ENCODE peak calls at places on chromosomes 11 and 22, in ten cellular contexts. C is right lobe of liver, K is neural progenitor cell, Y is nephron progenitor cell, V is AG04450, G is fibroblast of pulmonary artery, Q is body of pancreas, D is uterus, M is D721Med, F is fibroblast of mammary gland. O is an unnamed sample.

GRCh38 chr11:115576606-115577005 is 72.4 kb upstream of the CADM1 start:
- DNase-seq in Y (no peak), G (no peak), Q (no peak), F (no peak), C (no peak), K (no peak), V (no peak), D (no peak), M (no peak), O (no peak)

GRCh38 chr11:114058026-114058706 is 1.3 kb upstream of the ZBTB16 start:
- DNase-seq in F (peak), G (peak), D (no peak), Y (peak), K (peak), V (no peak), C (peak), M (no peak), Q (peak), O (no peak)

GRCh38 chr11:131671764-131672163 is 301.3 kb downstream of the NTM start:
- DNase-seq in Y (peak), D (no peak), G (no peak), K (peak), Q (no peak), M (no peak), F (no peak), V (no peak), C (no peak), O (peak)

GRCh38 chr11:70928854-70929598 is 323.4 kb downstream of the SHANK2 start:
- DNase-seq in G (no peak), V (no peak), K (no peak), Q (no peak), C (peak), F (no peak), D (no peak), Y (no peak), M (no peak), O (no peak)

GRCh38 chr22:37842015-37842793 is 1.9 kb downstream of the ANKRD54 start:
- DNase-seq in C (no peak), Y (no peak), G (no peak), F (no peak), M (no peak), D (no peak), Q (peak), K (no peak), V (no peak), O (no peak)

GRCh38 chr11:113540416-113541330 is 65.5 kb upstream of the DRD2 start:
- DNase-seq in Y (no peak), C (no peak), F (no peak), G (no peak), M (no peak), V (no peak), K (peak), D (no peak), Q (no peak), O (no peak)

GRCh38 chr22:47098554-47098953 is 336.1 kb downstream of the TBC1D22A start:
- DNase-seq in V (no peak), G (no peak), Q (no peak), F (no peak), Y (no peak), C (no peak), M (no peak), K (no peak), D (no peak), O (no peak)

GRCh38 chr11:100969008-100969407 is 160.6 kb downstream of the PGR start:
- DNase-seq in Y (no peak), K (no peak), G (no peak), V (no peak), M (no peak), D (no peak), C (no peak), Q (no peak), F (no peak), O (no peak)

GRCh38 chr22:48254311-48254873 is 1491.9 kb downstream of the TBC1D22A start:
- DNase-seq in G (no peak), V (no peak), F (no peak), Y (no peak), D (no peak), M (no peak), K (no peak), Q (no peak), C (no peak), O (no peak)

GRCh38 chr11:90493379-90493778 is 270.5 kb upstream of the CHORDC1 start:
- DNase-seq in D (no peak), Q (no peak), G (no peak), C (no peak), M (no peak), Y (no peak), F (no peak), V (no peak), K (no peak), O (no peak)

GRCh38 chr11:128506999-128507591 is 80.3 kb downstream of the ETS1 start:
- DNase-seq in M (no peak), D (peak), F (peak), Q (peak), Y (peak), C (peak), V (peak), G (peak), K (no peak), O (no peak)

GRCh38 chr22:24707477-24707816 is 67.1 kb downstream of the PIWIL3 start:
- DNase-seq in V (no peak), C (no peak), M (no peak), K (peak), Y (no peak), Q (no peak), D (no peak), G (no peak), F (no peak), O (no peak)
- TF ChIP-seq CTCF in V (no peak), C (no peak), M (no peak), K (peak), Y (no peak), Q (no peak), D (no peak), G (no peak), F (no peak), O (no peak)

GRCh38 chr11:18722293-18722637 is 3.7 kb downstream of the IGSF22 start:
- DNase-seq in C (no peak), F (no peak), K (no peak), Y (no peak), M (no peak), D (no peak), G (no peak), Q (no peak), V (no peak), O (no peak)
- TF ChIP-seq CTCF in C (peak), F (no peak), K (no peak), Y (peak), M (no peak), D (no peak), G (no peak), Q (no peak), V (no peak), O (no peak)

GRCh38 chr11:8768625-8769333 is 86.2 kb downstream of the RPL27A start:
- DNase-seq in F (peak), G (peak), D (no peak), C (no peak), M (no peak), V (no peak), Y (no peak), Q (peak), K (no peak), O (no peak)
- TF ChIP-seq CTCF in F (peak), G (peak), D (peak), C (peak), M (no peak), V (peak), Y (no peak), Q (peak), K (no peak), O (no peak)

GRCh38 chr11:65354265-65355012 is at the start of gene TIGD3:
- DNase-seq in K (peak), C (peak), G (peak), F (peak), V (peak), Y (peak), M (peak), Q (peak), D (peak), O (peak)
- TF ChIP-seq CTCF in K (no peak), C (no peak), G (no peak), F (no peak), V (no peak), Y (no peak), M (no peak), Q (no peak), D (no peak), O (no peak)

GRCh38 chr11:32312865-32313403 is 122.4 kb downstream of the WT1 start:
- DNase-seq in F (peak), G (peak), Y (no peak), K (peak), V (no peak), C (no peak), D (peak), M (no peak), Q (peak), O (peak)
- TF ChIP-seq CTCF in F (peak), G (peak), Y (peak), K (peak), V (peak), C (peak), D (peak), M (peak), Q (peak), O (peak)

GRCh38 chr11:78420255-78420764 is 2.7 kb upstream of the GAB2 start:
- DNase-seq in C (no peak), Y (peak), D (peak), V (peak), K (peak), G (peak), F (peak), M (peak), Q (peak), O (peak)
- TF ChIP-seq CTCF in C (peak), Y (peak), D (peak), V (peak), K (peak), G (peak), F (peak), M (peak), Q (peak), O (peak)

DNA sequence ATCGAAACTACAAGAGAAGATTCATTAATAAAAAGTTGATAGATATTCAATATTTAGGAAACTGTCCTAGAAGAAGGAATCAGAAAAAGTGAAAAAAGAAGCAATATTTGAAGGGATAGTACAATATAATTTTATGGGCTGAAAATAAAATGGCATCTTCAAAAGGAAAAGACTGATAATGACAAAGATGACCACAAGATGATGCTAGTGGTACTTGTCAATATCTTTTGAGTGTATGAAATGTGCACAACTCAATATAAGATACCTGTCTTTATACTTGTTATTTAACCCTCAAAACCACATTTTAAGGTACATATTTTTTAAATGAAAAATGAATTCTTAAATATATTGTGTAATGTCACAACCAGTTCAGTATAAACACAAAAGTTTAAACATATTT is 1059.6 kb upstream of the RAG2 start:
- DNase-seq in V (no peak), F (peak), K (no peak), D (no peak), G (peak), C (no peak), M (no peak), Y (no peak), Q (no peak), O (no peak)
- TF ChIP-seq CTCF in V (peak), F (peak), K (peak), D (no peak), G (peak), C (no peak), M (peak), Y (peak), Q (no peak), O (peak)

DNA sequence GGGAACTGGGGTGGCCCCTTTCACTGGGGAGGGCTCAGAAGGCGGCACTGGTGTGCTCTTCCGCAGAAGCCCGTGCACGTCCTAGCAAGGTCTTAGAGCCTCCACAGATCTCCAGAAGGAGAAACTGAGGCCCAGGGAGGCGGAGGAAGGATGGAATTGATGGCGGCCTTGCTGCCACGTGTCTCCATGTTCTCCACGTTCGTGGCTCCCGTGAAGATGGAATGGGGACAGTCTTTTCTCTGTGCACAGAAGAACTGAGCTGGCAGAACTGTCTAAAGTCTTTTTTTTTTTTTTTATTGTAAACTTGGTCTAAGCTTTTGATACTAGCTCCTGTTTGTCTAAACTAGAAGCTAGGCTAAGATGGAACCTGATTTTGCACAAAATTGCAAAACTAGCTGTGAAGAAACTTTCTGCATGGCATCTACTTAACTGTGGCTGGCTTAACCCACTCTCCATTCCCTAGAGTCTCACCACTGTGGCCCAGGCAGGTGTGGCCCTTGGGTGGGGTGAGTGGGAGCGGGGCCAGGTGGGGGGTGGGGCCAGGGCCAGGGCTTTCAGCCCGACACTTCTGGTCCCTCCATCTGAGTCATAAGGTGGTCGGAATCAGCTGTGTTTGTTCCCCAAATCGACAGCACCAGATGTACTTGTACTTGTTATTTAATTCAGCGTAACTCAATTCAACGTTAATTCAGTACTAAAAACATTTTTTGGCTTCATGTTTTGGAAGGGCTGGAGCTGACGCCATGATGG is 120.7 kb downstream of the MPPED1 start:
- DNase-seq in K (no peak), C (no peak), M (no peak), F (no peak), V (no peak), D (no peak), G (no peak), Y (no peak), Q (no peak), O (no peak)
- TF ChIP-seq CTCF in K (no peak), C (no peak), M (no peak), F (no peak), V (no peak), D (no peak), G (no peak), Y (no peak), Q (no peak), O (no peak)